ENCODE peak calls at places on chromosomes 6 and 20, in six cellular contexts. I is naive thymus-derived CD4-positive, alpha-beta T cell; Y is A549; J is CD8-positive, alpha-beta T cell; M is SJSA1; C is CD8-positive, alpha-beta memory T cell. S is an unnamed sample.
A peak's percentile ranks its signal among the peaks of the same experiment; 100 is the strongest.

GRCh38 chr20:2752631-2753455 is 47.6 kb downstream of the CPXM1 start:
- DNase-seq in I (peak; percentile 55), Y (peak; percentile 81), J (peak; percentile 58), M (peak; percentile 67), C (no peak), S (no peak)

GRCh38 chr6:117264487-117265424 is 602 bp upstream of the VGLL2 start:
- DNase-seq in I (no peak), Y (peak; percentile 4), J (no peak), M (peak; percentile 66), C (no peak), S (peak; percentile 41)

GRCh38 chr6:14857501-14857900 is 388.4 kb upstream of the JARID2 start:
- DNase-seq in I (peak; percentile 73), Y (no peak), J (peak; percentile 95), M (no peak), C (peak; percentile 78), S (peak; percentile 51)

GRCh38 chr6:36200154-36200891 is 3.8 kb downstream of the BRPF3 start:
- DNase-seq in I (no peak), Y (no peak), J (no peak), M (no peak), C (no peak), S (no peak)

GRCh38 chr6:21109421-21110178 is 484.0 kb upstream of the SOX4 start:
- DNase-seq in I (no peak), Y (peak; percentile 5), J (no peak), M (peak; percentile 70), C (no peak), S (no peak)

GRCh38 chr6:159002432-159003160 is 2.6 kb upstream of the RSPH3 start:
- DNase-seq in I (no peak), Y (no peak), J (no peak), M (no peak), C (no peak), S (no peak)

GRCh38 chr20:63254237-63254535 is at the start of gene NKAIN4:
- DNase-seq in I (no peak), Y (no peak), J (no peak), M (no peak), C (no peak), S (no peak)

GRCh38 chr6:40265615-40266014 is 321.5 kb downstream of the LRFN2 start:
- DNase-seq in I (no peak), Y (no peak), J (no peak), M (no peak), C (no peak), S (no peak)

GRCh38 chr6:73388433-73388799 is 6.2 kb upstream of the DDX43 start:
- DNase-seq in I (no peak), Y (peak; percentile 17), J (no peak), M (no peak), C (no peak), S (no peak)

GRCh38 chr20:31560094-31560899 is 44.8 kb upstream of the ID1 start:
- DNase-seq in I (peak; percentile 79), Y (peak; percentile 78), J (peak; percentile 76), M (peak; percentile 69), C (peak; percentile 69), S (peak; percentile 81)

GRCh38 chr6:53210821-53211220 is 62.2 kb upstream of the GCM1 start:
- DNase-seq in I (no peak), Y (no peak), J (no peak), M (no peak), C (no peak), S (no peak)

GRCh38 chr20:51125095-51125494 is 102.2 kb upstream of the KCNG1 start:
- DNase-seq in I (no peak), Y (no peak), J (no peak), M (no peak), C (no peak), S (no peak)

GRCh38 chr20:51127713-51128112 is 104.8 kb upstream of the KCNG1 start:
- DNase-seq in I (no peak), Y (no peak), J (no peak), M (no peak), C (no peak), S (no peak)

GRCh38 chr20:51126337-51126736 is 103.4 kb upstream of the KCNG1 start:
- DNase-seq in I (no peak), Y (no peak), J (no peak), M (no peak), C (no peak), S (no peak)

GRCh38 chr20:51128198-51128597 is 105.3 kb upstream of the KCNG1 start:
- DNase-seq in I (no peak), Y (no peak), J (no peak), M (peak; percentile 61), C (no peak), S (no peak)

DNA sequence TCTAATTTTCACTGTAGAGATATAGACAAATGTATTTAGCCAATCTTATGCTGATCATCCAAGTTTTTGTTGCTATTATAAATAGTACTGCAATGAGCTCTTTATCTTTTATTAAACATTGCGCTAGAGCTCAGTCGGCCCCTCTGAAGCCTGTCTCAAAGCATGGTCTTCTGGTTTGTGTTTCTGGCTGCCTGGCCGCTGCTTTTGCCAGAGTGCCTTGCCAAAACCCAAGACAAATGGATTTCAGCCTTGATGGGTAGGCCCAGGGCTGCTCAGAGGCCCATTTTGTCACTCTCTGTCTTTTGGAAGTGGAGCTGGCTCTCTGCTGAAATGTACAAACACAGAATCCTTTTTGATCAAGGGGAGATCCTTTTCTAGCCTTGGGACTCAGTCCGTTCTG is 102.9 kb upstream of the KCNG1 start:
- DNase-seq in I (no peak), Y (no peak), J (no peak), M (no peak), C (no peak), S (no peak)
- H3K4me1 ChIP-seq in I (no peaks in the 10 kb centered on the region), Y (peaks cover 42% of the 10 kb centered on the region), J (no peaks in the 10 kb centered on the region), M (peaks cover 20% of the 10 kb centered on the region), C (no peaks in the 10 kb centered on the region), S (no peaks in the 10 kb centered on the region)

GRCh38 chr20:50919567-50919966 is 11.7 kb downstream of the ADNP start:
- DNase-seq in I (no peak), Y (no peak), J (no peak), M (no peak), C (no peak), S (no peak)

GRCh38 chr20:50921055-50921454 is 10.2 kb downstream of the ADNP start:
- DNase-seq in I (no peak), Y (no peak), J (no peak), M (no peak), C (no peak), S (no peak)

GRCh38 chr20:50916257-50916656 is 15.0 kb downstream of the ADNP start:
- DNase-seq in I (no peak), Y (no peak), J (no peak), M (no peak), C (no peak), S (no peak)

GRCh38 chr20:50916934-50917333 is 14.3 kb downstream of the ADNP start:
- DNase-seq in I (no peak), Y (no peak), J (no peak), M (no peak), C (no peak), S (no peak)

GRCh38 chr20:50918403-50918802 is 12.8 kb downstream of the ADNP start:
- DNase-seq in I (no peak), Y (no peak), J (no peak), M (no peak), C (no peak), S (no peak)
- H3K4me1 ChIP-seq in I (peaks cover 37% of the 10 kb centered on the region), Y (peaks cover 61% of the 10 kb centered on the region), J (peaks cover 74% of the 10 kb centered on the region), M (peaks cover 14% of the 10 kb centered on the region), C (peaks cover 70% of the 10 kb centered on the region), S (peaks cover 22% of the 10 kb centered on the region)

DNA sequence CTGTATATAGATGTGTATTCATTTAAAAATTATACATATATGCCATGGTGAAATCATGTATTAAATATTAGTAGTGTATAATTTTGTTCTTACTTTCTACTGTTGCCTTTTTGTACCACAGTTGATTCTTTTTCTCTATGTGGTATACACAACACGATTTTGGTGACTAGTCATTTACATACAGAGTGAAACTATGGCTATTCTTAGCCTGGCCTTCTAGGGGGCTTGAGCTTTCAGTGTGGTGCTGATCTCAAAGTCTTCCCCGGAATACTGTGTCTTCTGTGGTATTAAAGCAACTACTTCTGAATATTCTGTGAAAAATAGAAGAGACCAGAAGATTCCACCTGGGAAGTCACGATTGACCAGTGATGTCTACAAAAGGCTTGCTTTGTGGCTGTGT is 301.9 kb downstream of the UTRN start:
- DNase-seq in I (no peak), Y (no peak), J (no peak), M (no peak), C (no peak), S (no peak)
- H3K4me1 ChIP-seq in I (peaks cover 15% of the 10 kb centered on the region), Y (peaks cover 7% of the 10 kb centered on the region), J (peaks cover 21% of the 10 kb centered on the region), M (no peaks in the 10 kb centered on the region), C (peaks cover 26% of the 10 kb centered on the region), S (peaks cover 10% of the 10 kb centered on the region)

DNA sequence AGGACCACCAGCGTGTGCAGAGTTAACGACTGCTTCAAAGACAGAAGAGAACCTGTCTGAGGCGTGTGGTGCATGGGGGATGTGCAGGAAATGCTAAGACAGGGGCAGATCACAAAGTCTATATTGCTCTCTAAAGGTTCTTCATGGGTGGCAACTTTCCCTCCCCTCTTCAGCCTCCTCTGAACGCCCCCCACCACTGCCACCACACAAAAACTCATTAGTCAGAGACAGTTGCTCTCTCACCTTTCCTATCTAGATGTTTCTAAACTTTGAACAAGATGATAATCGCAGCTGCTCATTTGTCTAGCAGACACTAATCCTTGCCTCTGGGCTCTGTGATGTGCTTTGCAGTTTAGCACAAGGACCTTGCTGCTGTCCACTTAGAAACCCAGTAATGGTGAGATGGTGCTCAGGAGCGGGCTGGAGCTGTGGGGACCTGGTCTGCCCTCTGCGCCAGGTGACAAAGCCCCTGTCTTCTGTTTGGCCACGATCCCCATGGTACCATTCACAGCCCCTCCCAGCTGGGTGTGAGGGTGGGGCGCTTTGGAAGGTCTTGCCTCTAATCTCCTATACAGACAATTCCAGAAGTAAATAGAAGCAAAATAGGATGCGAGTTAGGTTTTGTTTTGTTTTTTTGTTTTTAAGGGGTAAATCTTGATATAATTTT is 219.5 kb downstream of the NRN1 start:
- DNase-seq in I (peak; percentile 34), Y (no peak), J (peak; percentile 47), M (no peak), C (no peak), S (no peak)
- H3K4me1 ChIP-seq in I (no peaks in the 10 kb centered on the region), Y (no peaks in the 10 kb centered on the region), J (peaks cover 11% of the 10 kb centered on the region), M (no peaks in the 10 kb centered on the region), C (peaks cover 13% of the 10 kb centered on the region), S (no peaks in the 10 kb centered on the region)

DNA sequence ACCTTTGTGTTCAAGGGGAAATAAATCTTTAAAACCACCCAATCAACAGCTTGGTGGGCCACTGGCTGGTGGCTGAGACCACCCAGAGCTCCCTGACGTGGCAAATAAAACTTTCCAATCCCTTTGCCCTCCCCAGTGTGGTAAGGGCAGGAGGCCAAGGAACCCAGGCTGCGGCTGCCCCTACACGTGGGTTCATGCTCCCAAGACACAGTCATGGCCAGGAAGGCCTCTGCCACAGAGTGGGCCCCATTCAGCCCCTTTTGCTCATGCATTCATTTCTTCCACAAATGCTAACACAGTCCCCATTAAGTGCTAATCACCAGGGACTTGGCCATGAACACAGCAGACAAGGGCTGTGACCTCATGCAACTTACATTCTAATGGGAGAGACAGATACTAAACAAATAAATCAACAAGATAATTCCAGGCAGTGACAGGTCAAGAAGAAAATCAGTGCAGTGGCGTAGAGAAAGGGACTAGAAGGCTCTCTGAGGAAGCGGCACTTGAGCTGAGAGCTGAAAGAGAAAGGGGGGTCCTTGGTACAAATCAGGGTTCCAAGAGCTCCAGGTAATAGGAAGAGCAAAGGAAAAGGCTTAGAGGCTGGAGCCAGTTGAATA is 13.8 kb downstream of the PREX1 start:
- DNase-seq in I (no peak), Y (no peak), J (no peak), M (peak; percentile 72), C (no peak), S (no peak)
- H3K4me1 ChIP-seq in I (peaks cover 78% of the 10 kb centered on the region), Y (no peaks in the 10 kb centered on the region), J (peaks cover 87% of the 10 kb centered on the region), M (peaks cover 16% of the 10 kb centered on the region), C (peaks cover 82% of the 10 kb centered on the region), S (no peaks in the 10 kb centered on the region)

S was measured in left lung.